ENCODE peak calls at places on chromosomes 4 and X, in four cellular contexts. Z is neural crest cell, W is OCI-LY7, M is Calu3. H is an unnamed sample.
A peak's percentile ranks its signal among the peaks of the same experiment; 100 is the strongest.

GRCh38 chr4:8637456-8637984 is 45.0 kb downstream of the CPZ start:
- DNase-seq in W (no peak), Z (no peak), M (no peak), H (no peak)

GRCh38 chrX:135327299-135327698 is 18.0 kb downstream of the ETDC start:
- DNase-seq in M (no peak), Z (no peak), W (no peak), H (peak; percentile 84)

GRCh38 chrX:129690435-129690834 is 35.7 kb upstream of the APLN start:
- DNase-seq in W (no peak), Z (no peak), M (no peak), H (no peak)

GRCh38 chr4:108155373-108155772 is 13.4 kb downstream of the LEF1 start:
- DNase-seq in Z (no peak), M (no peak), W (no peak), H (peak; percentile 37)

GRCh38 chr4:69760455-69760854 is at the start of gene SULT1B1:
- DNase-seq in M (no peak), Z (no peak), W (no peak), H (peak; percentile 90)

GRCh38 chr4:119835511-119835910 is 206.9 kb upstream of the PDE5A start:
- DNase-seq in W (no peak), M (no peak), Z (no peak), H (peak; percentile 25)

GRCh38 chr4:152316969-152317368 is 218.9 kb downstream of the FBXW7 start:
- DNase-seq in W (no peak), Z (no peak), M (no peak), H (peak; percentile 46)

GRCh38 chr4:43782391-43782790 is 666.2 kb downstream of the KCTD8 start:
- DNase-seq in Z (no peak), M (no peak), W (no peak), H (no peak)

GRCh38 chrX:8731579-8732395 is at the start of gene ANOS1:
- DNase-seq in M (peak; percentile 44), Z (peak; percentile 80), W (no peak), H (peak; percentile 11)

H was measured in choroid plexus epithelial cell.